ENCODE peak calls at places on chromosomes 11 and 22, in five cellular contexts. S, O, J, B and M are unnamed samples.

GRCh38 chr11:134145715-134146114 is 76.8 kb downstream of the JAM3 start:
- DNase-seq in S (no peak), O (no peak), J (no peak), B (no peak), M (no peak)

GRCh38 chr22:39598017-39598965 is 27.7 kb downstream of the CACNA1I start:
- DNase-seq in S (peak), O (peak), J (peak), B (no peak), M (no peak)

GRCh38 chr22:41447435-41448188 is 1.0 kb upstream of the TOB2 start:
- DNase-seq in S (no peak), O (peak), J (peak), B (no peak), M (peak)

GRCh38 chr22:19070397-19071169 is 51.6 kb downstream of the DGCR2 start:
- DNase-seq in S (no peak), O (no peak), J (no peak), B (no peak), M (no peak)

GRCh38 chr11:79100093-79100704 is 340.6 kb downstream of the TENM4 start:
- DNase-seq in S (peak), O (peak), J (peak), B (no peak), M (peak)

GRCh38 chr22:29520851-29521250 is 32.7 kb downstream of the THOC5 start:
- DNase-seq in S (no peak), O (no peak), J (no peak), B (no peak), M (no peak)

GRCh38 chr11:131713529-131714134 is 343.2 kb downstream of the NTM start:
- DNase-seq in S (no peak), O (no peak), J (no peak), B (no peak), M (peak)

GRCh38 chr22:48337957-48338792 is 1489.5 kb downstream of the BRD1 start:
- DNase-seq in S (no peak), O (no peak), J (no peak), B (no peak), M (no peak)

GRCh38 chr11:120632579-120632978 is 121.0 kb downstream of the GRIK4 start:
- DNase-seq in S (no peak), O (peak), J (no peak), B (no peak), M (no peak)

GRCh38 chr11:35348898-35349687 is 70.3 kb downstream of the SLC1A2 start:
- DNase-seq in S (no peak), O (no peak), J (no peak), B (no peak), M (no peak)

GRCh38 chr22:19761022-19761499 is 483 bp downstream of the TBX1 start:
- DNase-seq in S (no peak), O (peak), J (no peak), B (no peak), M (no peak)

GRCh38 chr22:35488513-35488912 is 52.1 kb upstream of the RASD2 start:
- DNase-seq in S (no peak), O (no peak), J (no peak), B (no peak), M (no peak)

GRCh38 chr11:86931965-86932332 is 23.2 kb downstream of the FZD4 start:
- DNase-seq in S (no peak), O (peak), J (no peak), B (no peak), M (no peak)

GRCh38 chr11:16604784-16605439 is 133.5 kb upstream of the C11orf58 start:
- DNase-seq in S (no peak), O (peak), J (peak), B (no peak), M (no peak)

GRCh38 chr22:37292641-37293040 is 10.3 kb downstream of the CYTH4 start:
- DNase-seq in S (no peak), O (no peak), J (no peak), B (no peak), M (no peak)

GRCh38 chr11:26651916-26652315 is 69.9 kb downstream of the SLC5A12 start:
- DNase-seq in S (no peak), O (no peak), J (no peak), B (no peak), M (no peak)

GRCh38 chr11:102664001-102664752 is 39.0 kb upstream of the MMP20 start:
- DNase-seq in S (peak), O (peak), J (no peak), B (no peak), M (peak)

GRCh38 chr22:24225951-24226350 is 18.9 kb downstream of the GGT5 start:
- DNase-seq in S (no peak), O (no peak), J (no peak), B (no peak), M (no peak)

GRCh38 chr11:47864910-47865309 is 16.8 kb upstream of the NUP160 start:
- DNase-seq in S (no peak), O (no peak), J (no peak), B (no peak), M (no peak)

GRCh38 chr11:72005347-72006260 is 6.9 kb downstream of the IL18BP start:
- DNase-seq in S (no peak), O (no peak), J (no peak), B (no peak), M (no peak)

GRCh38 chr11:80502511-80502910 is 1061.7 kb upstream of the TENM4 start:
- DNase-seq in S (no peak), O (no peak), J (no peak), B (no peak), M (no peak)

GRCh38 chr22:32932176-32932575 is 126.0 kb downstream of the SYN3 start:
- DNase-seq in S (no peak), O (no peak), J (no peak), B (no peak), M (peak)

GRCh38 chr22:47605441-47605840 is 843.0 kb downstream of the TBC1D22A start:
- DNase-seq in S (no peak), O (no peak), J (no peak), B (no peak), M (no peak)

GRCh38 chr22:29190915-29191314 is 14.8 kb upstream of the EMID1 start:
- DNase-seq in S (no peak), O (no peak), J (no peak), B (no peak), M (no peak)

GRCh38 chr22:20420157-20420842 is 17.3 kb downstream of the SCARF2 start:
- DNase-seq in S (no peak), O (no peak), J (no peak), B (no peak), M (no peak)

GRCh38 chr11:33534575-33534974 is 166.1 kb downstream of the C11orf91 start:
- DNase-seq in S (no peak), O (no peak), J (no peak), B (no peak), M (no peak)

GRCh38 chr11:34028407-34028804 is 23.1 kb upstream of the CAPRIN1 start:
- DNase-seq in S (no peak), O (no peak), J (no peak), B (no peak), M (no peak)

GRCh38 chr11:86116996-86117705 is 48.3 kb upstream of the PICALM start:
- DNase-seq in S (no peak), O (no peak), J (no peak), B (no peak), M (no peak)

GRCh38 chr11:10932976-10933375 is 75.1 kb upstream of the ZBED5 start:
- DNase-seq in S (no peak), O (no peak), J (no peak), B (no peak), M (no peak)

GRCh38 chr22:23700706-23701105 is 9.9 kb downstream of the RGL4 start:
- DNase-seq in S (no peak), O (no peak), J (no peak), B (no peak), M (peak)

GRCh38 chr11:86464509-86465221 is 90.0 kb downstream of the CCDC81 start:
- DNase-seq in S (no peak), O (no peak), J (no peak), B (no peak), M (no peak)

GRCh38 chr11:76792505-76793264 is 9.5 kb downstream of the TSKU start:
- DNase-seq in S (no peak), O (no peak), J (no peak), B (no peak), M (no peak)
- TF ChIP-seq JUND in S (no peak), O (no peak), J (no peak), B (no peak), M (no peak)

DNA sequence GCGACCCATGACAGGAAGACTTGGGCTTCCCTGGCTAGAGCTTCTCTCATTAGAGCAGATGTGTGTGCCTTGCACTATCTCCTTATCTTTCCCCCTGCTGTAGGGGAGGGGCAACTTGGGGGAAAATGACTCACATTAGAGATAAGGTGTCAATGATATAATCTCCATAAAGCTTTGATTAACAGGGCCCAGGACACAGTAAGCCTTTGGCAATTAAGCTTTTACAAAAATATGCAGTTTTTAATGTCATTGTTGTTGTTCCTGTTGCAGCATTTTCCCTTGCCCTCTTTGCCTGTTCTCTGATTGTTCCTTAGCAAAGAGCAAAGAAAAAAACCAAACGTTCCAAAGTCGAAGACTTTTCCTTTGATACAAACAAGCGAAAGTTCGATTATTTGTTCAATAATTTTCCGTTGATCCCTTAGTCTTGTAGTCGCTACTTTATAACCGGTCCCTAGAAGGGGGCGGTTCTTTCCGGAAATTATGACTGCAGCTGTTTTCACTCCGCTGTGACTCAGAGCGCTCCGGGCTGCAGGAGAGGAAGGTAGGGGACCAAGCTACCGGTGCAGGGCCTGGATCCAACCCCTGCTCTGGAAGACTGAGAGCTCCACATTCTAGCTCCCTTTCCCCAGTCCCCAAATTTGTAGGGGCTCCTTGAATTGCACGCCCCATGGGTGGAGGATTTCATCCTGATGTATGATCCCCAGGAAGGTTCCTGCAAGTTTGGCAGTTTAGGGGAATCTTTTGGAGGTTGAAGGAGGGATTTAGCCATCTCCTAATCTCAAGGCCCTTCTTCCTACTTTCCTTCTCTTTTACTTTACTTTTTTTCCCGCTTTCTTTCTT is at the start of gene VWA5A:
- DNase-seq in S (peak), O (peak), J (peak), B (peak), M (peak)
- TF ChIP-seq POLR2A in S (no peak), O (peak), J (peak), B (peak), M (peak)

DNA sequence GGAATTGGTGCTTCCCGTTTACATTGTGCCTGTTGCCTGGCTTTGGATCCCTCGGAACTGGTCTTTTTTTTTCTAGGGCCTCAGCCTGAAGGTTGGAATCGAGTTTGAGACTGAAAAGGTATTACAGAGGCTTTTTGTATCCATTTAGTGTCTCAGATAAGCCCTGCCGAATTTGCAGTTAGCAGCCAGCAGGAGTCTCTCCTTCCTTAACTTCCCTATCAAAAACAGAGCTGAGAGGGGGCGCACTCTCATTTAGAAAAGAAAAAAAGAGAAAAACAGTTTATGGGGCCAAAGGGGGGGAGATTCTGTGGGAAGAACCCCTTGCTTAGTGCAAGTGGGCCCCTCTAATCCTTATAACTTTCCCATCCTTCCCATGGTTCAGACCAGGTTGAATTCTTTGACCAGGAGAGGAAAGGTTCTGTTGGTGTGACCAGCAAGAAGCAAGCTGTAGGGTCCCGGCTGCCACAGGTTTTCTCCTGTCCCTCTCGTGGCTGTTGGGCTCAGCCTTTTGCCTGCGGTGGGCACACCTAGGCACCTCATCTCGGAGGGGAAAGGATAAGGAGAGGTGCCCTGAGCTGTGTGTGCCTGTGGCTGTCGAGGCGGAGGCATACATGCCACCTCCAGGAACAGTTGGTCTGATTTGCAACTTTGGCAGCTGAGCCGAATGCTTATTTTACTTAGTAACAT is 565.1 kb upstream of the CNTN5 start:
- DNase-seq in S (no peak), O (peak), J (peak), B (no peak), M (peak)
- TF ChIP-seq JUND in S (no peak), O (no peak), J (no peak), B (no peak), M (no peak)

GRCh38 chr11:3841426-3842304 is 906 bp upstream of the RHOG start:
- DNase-seq in S (peak), O (peak), J (no peak), B (peak), M (peak)
- TF ChIP-seq POLR2A in S (no peak), O (peak), J (no peak), B (peak), M (no peak)

GRCh38 chr11:94134651-94135512 is 6.2 kb downstream of the PANX1 start:
- DNase-seq in S (no peak), O (no peak), J (no peak), B (no peak), M (no peak)
- TF ChIP-seq JUND in S (no peak), O (peak), J (no peak), B (no peak), M (no peak)